ENCODE peak calls at places on chromosomes 2 and 18, in six cellular contexts. C, Y, W, V, Q and B are unnamed samples.

GRCh38 chr2:134216152-134216829 is 37.6 kb upstream of the MGAT5 start:
- DNase-seq in C (no peak), Y (no peak), W (no peak), V (no peak), Q (no peak), B (no peak)

GRCh38 chr2:111972955-111973565 is 74.7 kb downstream of the MERTK start:
- DNase-seq in C (no peak), Y (no peak), W (peak), V (no peak), Q (peak), B (no peak)

GRCh38 chr2:65292095-65292378 is 64.4 kb downstream of the ACTR2 start:
- DNase-seq in C (no peak), Y (no peak), W (no peak), V (no peak), Q (no peak), B (no peak)

GRCh38 chr2:224160917-224161316 is 121.8 kb upstream of the SERPINE2 start:
- DNase-seq in C (peak), Y (no peak), W (peak), V (no peak), Q (no peak), B (peak)

GRCh38 chr18:25736516-25736915 is 353.9 kb downstream of the SS18 start:
- DNase-seq in C (no peak), Y (no peak), W (peak), V (no peak), Q (no peak), B (no peak)

GRCh38 chr2:223019390-223019930 is 32.5 kb upstream of the KCNE4 start:
- DNase-seq in C (no peak), Y (no peak), W (no peak), V (no peak), Q (no peak), B (no peak)

GRCh38 chr2:175003875-175004729 is 1.1 kb downstream of the CHN1 start:
- DNase-seq in C (peak), Y (no peak), W (peak), V (peak), Q (no peak), B (no peak)

GRCh38 chr2:109447811-109448210 is 166.0 kb downstream of the SEPTIN10 start:
- DNase-seq in C (no peak), Y (no peak), W (peak), V (no peak), Q (peak), B (no peak)

GRCh38 chr2:157782057-157782845 is 93.9 kb downstream of the ACVR1 start:
- DNase-seq in C (no peak), Y (no peak), W (peak), V (no peak), Q (no peak), B (no peak)

GRCh38 chr2:97742381-97742847 is 29.0 kb downstream of the ZAP70 start:
- DNase-seq in C (no peak), Y (no peak), W (peak), V (no peak), Q (no peak), B (no peak)

GRCh38 chr2:96899084-96899735 is 29.3 kb upstream of the SEMA4C start:
- DNase-seq in C (no peak), Y (no peak), W (peak), V (no peak), Q (no peak), B (peak)

GRCh38 chr18:44839239-44839666 is 158.6 kb downstream of the SETBP1 start:
- DNase-seq in C (peak), Y (peak), W (peak), V (peak), Q (no peak), B (peak)

GRCh38 chr2:227788556-227788955 is 25.1 kb upstream of the CCL20 start:
- DNase-seq in C (no peak), Y (no peak), W (peak), V (no peak), Q (no peak), B (no peak)

GRCh38 chr2:37858197-37858711 is 66.8 kb upstream of the RMDN2 start:
- DNase-seq in C (no peak), Y (no peak), W (peak), V (no peak), Q (no peak), B (no peak)

GRCh38 chr2:166773268-166773949 is 114.9 kb upstream of the XIRP2 start:
- DNase-seq in C (no peak), Y (no peak), W (no peak), V (no peak), Q (no peak), B (no peak)

GRCh38 chr2:232875256-232876070 is 5.4 kb downstream of the SNORC start:
- DNase-seq in C (no peak), Y (no peak), W (no peak), V (peak), Q (no peak), B (no peak)

GRCh38 chr18:47113796-47114540 is 36.3 kb downstream of the HDHD2 start:
- DNase-seq in C (no peak), Y (no peak), W (peak), V (peak), Q (no peak), B (no peak)

GRCh38 chr2:133633851-133634250 is 65.6 kb upstream of the NCKAP5 start:
- DNase-seq in C (no peak), Y (no peak), W (peak), V (no peak), Q (no peak), B (no peak)

GRCh38 chr18:57122906-57123510 is 23.9 kb upstream of the BOD1L2 start:
- DNase-seq in C (no peak), Y (no peak), W (no peak), V (no peak), Q (no peak), B (no peak)

GRCh38 chr18:62979172-62979571 is 263.8 kb downstream of the PHLPP1 start:
- DNase-seq in C (no peak), Y (no peak), W (peak), V (no peak), Q (no peak), B (peak)

GRCh38 chr18:23137788-23138216 is 2.5 kb downstream of the CABLES1 start:
- DNase-seq in C (no peak), Y (no peak), W (no peak), V (no peak), Q (no peak), B (no peak)

GRCh38 chr2:19488009-19488691 is 129.7 kb upstream of the OSR1 start:
- DNase-seq in C (no peak), Y (no peak), W (peak), V (no peak), Q (no peak), B (no peak)

GRCh38 chr2:158893057-158893456 is 75.4 kb upstream of the TANC1 start:
- DNase-seq in C (no peak), Y (no peak), W (peak), V (no peak), Q (no peak), B (no peak)

GRCh38 chr2:43082111-43082877 is 144.1 kb downstream of the ZFP36L2 start:
- DNase-seq in C (peak), Y (peak), W (peak), V (no peak), Q (no peak), B (peak)

GRCh38 chr2:108270768-108271506 is 17.8 kb upstream of the SULT1C2 start:
- DNase-seq in C (no peak), Y (no peak), W (no peak), V (no peak), Q (no peak), B (no peak)

GRCh38 chr18:7619676-7620075 is 52.6 kb downstream of the PTPRM start:
- DNase-seq in C (no peak), Y (no peak), W (no peak), V (no peak), Q (no peak), B (no peak)

GRCh38 chr2:7430421-7430868 is 513.2 kb downstream of the RNF144A start:
- DNase-seq in C (no peak), Y (no peak), W (no peak), V (peak), Q (no peak), B (no peak)

GRCh38 chr18:22680968-22681367 is 252.2 kb upstream of the RBBP8 start:
- DNase-seq in C (no peak), Y (no peak), W (no peak), V (no peak), Q (no peak), B (no peak)

GRCh38 chr2:159925975-159926374 is 128.0 kb upstream of the CD302 start:
- DNase-seq in C (no peak), Y (no peak), W (no peak), V (no peak), Q (no peak), B (no peak)

GRCh38 chr2:197480165-197481036 is 19.2 kb downstream of the HSPD1 start:
- DNase-seq in C (no peak), Y (no peak), W (no peak), V (no peak), Q (no peak), B (no peak)

GRCh38 chr2:10520154-10520553 is 72.0 kb upstream of the ODC1 start:
- DNase-seq in C (no peak), Y (no peak), W (no peak), V (no peak), Q (no peak), B (no peak)

GRCh38 chr18:68564961-68565360 is 149.9 kb downstream of the TMX3 start:
- DNase-seq in C (no peak), Y (no peak), W (peak), V (no peak), Q (no peak), B (no peak)

GRCh38 chr2:128091691-128092050 is 671 bp downstream of the UGGT1 start:
- DNase-seq in C (no peak), Y (no peak), W (no peak), V (no peak), Q (no peak), B (no peak)

GRCh38 chr2:17857016-17857415 is 21.5 kb upstream of the KCNS3 start:
- DNase-seq in C (no peak), Y (no peak), W (peak), V (no peak), Q (no peak), B (no peak)

GRCh38 chr2:191665286-191665685 is 12.7 kb upstream of the NABP1 start:
- DNase-seq in C (no peak), Y (no peak), W (peak), V (no peak), Q (no peak), B (no peak)

GRCh38 chr2:43484323-43484930 is 111.4 kb downstream of the THADA start:
- DNase-seq in C (no peak), Y (no peak), W (peak), V (peak), Q (no peak), B (no peak)

GRCh38 chr2:203585541-203585940 is 50.4 kb upstream of the RAPH1 start:
- DNase-seq in C (no peak), Y (no peak), W (no peak), V (no peak), Q (no peak), B (no peak)

DNA sequence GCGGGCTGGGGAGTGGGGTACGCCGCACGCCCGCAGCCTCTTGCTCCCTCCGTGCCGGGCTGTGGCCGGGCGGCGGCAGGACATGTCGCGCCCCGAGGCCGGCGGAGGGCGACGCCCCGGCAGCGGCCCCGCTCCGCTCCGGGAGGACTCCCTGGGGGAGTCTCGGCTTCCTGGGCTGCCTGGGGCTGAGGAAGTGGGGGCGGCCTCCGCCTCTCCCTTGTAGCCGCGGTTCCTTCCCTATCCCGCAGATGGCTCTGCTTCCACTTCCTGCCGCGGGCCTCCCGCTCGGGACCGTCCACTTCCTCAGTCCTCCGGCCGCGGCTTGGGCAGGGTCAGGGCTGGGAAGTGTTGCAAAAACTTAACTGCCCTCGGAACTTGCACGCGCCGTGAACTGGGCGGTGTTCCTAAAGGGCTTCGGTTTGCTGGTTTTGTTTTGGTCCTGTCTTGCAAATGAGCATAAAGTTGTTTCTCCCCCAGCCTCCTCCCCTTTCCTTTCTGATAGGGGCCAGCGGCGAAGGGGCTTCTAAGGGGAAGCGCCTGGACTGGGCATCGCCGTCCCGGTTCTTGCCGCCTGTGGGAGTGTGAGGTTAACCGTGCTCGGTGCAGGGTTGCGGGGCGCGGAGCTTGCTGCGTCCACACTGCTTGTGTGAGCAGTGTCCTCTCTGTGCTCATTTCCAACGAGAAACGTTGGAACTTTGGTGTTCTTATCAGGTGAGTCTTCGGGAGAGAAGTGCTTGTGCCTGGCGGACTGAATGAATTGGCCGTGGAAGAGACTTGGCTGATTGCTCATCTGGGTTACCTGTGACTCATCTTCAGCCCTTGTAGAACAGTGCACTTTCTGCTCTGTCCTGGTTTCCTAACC is 600 bp downstream of the RALB start:
- DNase-seq in C (peak), Y (peak), W (peak), V (peak), Q (peak), B (peak)
- H3K27ac ChIP-seq in C (peak), Y (peak), W (peak), V (peak), Q (peak), B (peak)

GRCh38 chr2:164622338-164623106 is 1.2 kb upstream of the GRB14 start:
- DNase-seq in C (no peak), Y (no peak), W (no peak), V (peak), Q (no peak), B (no peak)
- H3K27ac ChIP-seq in C (no peak), Y (no peak), W (no peak), V (no peak), Q (no peak), B (no peak)

DNA sequence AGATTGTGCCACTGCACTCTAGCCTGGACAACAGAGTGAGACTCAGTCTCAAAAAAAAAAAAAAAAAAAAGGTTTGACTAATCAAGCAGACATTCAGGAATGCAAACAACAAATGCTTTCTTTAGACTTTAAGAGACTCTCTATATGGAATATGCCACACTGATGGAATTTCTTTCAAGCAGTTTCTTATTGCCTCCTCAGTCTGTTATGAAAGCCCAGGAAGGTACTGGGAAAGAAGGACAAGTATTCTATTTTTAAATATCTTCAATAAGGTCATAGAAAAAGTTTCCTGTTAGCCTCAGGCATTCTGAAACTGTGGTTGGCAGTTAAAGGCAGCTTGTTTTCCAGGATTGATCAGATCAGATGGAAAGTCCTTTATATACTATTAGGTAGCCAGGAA is 241.6 kb downstream of the PIK3C3 start:
- DNase-seq in C (no peak), Y (no peak), W (peak), V (no peak), Q (no peak), B (no peak)
- H3K27ac ChIP-seq in C (no peak), Y (no peak), W (no peak), V (no peak), Q (no peak), B (no peak)

GRCh38 chr2:235541838-235542549 is 48.2 kb downstream of the AGAP1 start:
- DNase-seq in C (no peak), Y (no peak), W (no peak), V (no peak), Q (no peak), B (no peak)

GRCh38 chr2:235544687-235544965 is 50.8 kb downstream of the AGAP1 start:
- DNase-seq in C (no peak), Y (no peak), W (no peak), V (no peak), Q (no peak), B (no peak)

GRCh38 chr2:235542728-235543125 is 48.9 kb downstream of the AGAP1 start:
- DNase-seq in C (no peak), Y (no peak), W (no peak), V (no peak), Q (no peak), B (no peak)

GRCh38 chr2:235543851-235544686 is 50.2 kb downstream of the AGAP1 start:
- DNase-seq in C (no peak), Y (no peak), W (no peak), V (no peak), Q (no peak), B (no peak)

DNA sequence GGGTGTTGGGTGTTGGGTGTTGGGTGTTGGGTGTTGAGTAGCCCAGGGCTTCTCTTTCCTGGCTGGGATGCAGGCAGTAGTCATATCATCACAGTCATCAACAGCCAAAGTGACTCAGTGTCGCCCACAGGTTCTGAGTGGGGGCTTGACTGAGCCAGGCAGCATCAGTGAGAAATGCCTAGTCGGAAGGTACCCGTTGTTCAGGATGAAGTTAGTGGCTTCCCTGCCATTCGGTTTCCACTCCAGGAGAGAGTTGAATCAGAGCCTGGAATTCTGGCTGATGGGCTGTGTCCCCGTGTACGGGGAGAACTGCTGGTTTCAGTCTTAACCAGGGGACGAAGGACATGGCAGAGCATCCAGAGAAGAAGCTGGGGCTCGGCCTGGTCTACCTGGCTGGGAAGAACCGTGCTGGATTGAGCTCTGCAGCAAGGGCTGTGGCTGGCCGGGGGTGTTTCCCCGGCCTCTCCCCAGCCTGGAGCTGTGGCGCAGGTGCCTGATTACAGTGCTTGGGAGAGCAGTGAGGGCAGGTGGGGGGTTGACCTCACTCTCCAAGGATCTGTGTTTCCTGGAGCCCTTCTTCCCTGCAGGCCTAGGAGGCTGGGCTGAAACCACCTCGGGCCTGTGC is 49.4 kb downstream of the AGAP1 start:
- DNase-seq in C (no peak), Y (no peak), W (peak), V (no peak), Q (no peak), B (peak)
- H3K27ac ChIP-seq in C (no peak), Y (no peak), W (no peak), V (no peak), Q (no peak), B (no peak)

DNA sequence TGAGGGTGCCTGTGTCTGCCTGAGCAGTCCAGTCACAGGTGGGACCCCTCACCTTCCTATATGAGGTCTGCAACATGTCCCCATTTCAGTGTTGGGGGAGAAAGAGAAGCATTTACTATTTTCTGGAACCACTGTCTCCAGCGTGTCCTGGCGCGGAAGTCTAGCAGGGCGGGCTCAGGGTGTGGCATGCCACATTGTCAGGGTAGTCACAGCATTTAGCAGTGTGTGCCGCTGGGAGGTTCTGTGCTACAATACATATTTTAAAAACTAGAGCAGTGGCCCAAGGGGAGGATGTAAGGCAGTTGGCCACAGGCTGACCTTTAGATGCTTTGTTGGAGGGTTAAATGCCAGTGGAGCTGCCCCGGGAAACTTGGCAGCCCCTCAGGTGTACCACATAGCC is 12.5 kb downstream of the UBE2F start:
- DNase-seq in C (no peak), Y (no peak), W (no peak), V (no peak), Q (no peak), B (peak)
- H3K27ac ChIP-seq in C (no peak), Y (no peak), W (no peak), V (no peak), Q (no peak), B (peak)

DNA sequence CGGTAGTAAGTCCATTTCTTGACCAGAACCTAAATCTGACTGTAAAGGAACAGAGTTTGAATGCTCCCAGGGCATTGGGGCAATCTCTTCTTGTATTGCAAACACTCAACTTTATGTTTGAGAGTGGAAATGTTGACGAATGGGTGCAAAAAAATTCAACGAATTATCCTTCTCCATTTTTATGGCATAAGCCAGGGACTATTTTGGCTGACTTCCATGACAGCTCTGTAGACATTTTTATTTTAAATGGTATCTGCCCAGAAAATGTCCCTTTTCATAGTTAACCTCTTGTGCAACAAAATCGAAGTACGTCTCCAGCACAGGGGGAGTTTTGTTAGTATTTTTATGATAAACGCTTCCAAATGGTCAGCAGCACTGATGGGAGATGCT is 3.7 kb downstream of the MLPH start:
- DNase-seq in C (no peak), Y (no peak), W (no peak), V (no peak), Q (no peak), B (no peak)
- H3K27ac ChIP-seq in C (no peak), Y (no peak), W (no peak), V (no peak), Q (no peak), B (no peak)

GRCh38 chr2:15435474-15435873 is 125.7 kb downstream of the NBAS start:
- DNase-seq in C (no peak), Y (no peak), W (peak), V (no peak), Q (no peak), B (no peak)
- H3K27ac ChIP-seq in C (no peak), Y (no peak), W (no peak), V (no peak), Q (no peak), B (no peak)

GRCh38 chr2:189233527-189233926 is 54.0 kb upstream of the COL5A2 start:
- DNase-seq in C (no peak), Y (no peak), W (no peak), V (no peak), Q (no peak), B (no peak)

GRCh38 chr2:189232759-189233406 is 53.3 kb upstream of the COL5A2 start:
- DNase-seq in C (no peak), Y (no peak), W (no peak), V (no peak), Q (no peak), B (no peak)

GRCh38 chr2:189236066-189236465 is 56.5 kb upstream of the COL5A2 start:
- DNase-seq in C (no peak), Y (no peak), W (peak), V (no peak), Q (no peak), B (no peak)

GRCh38 chr2:189234991-189235390 is 55.4 kb upstream of the COL5A2 start:
- DNase-seq in C (no peak), Y (no peak), W (no peak), V (no peak), Q (no peak), B (no peak)

GRCh38 chr2:189231719-189232323 is 52.3 kb upstream of the COL5A2 start:
- DNase-seq in C (no peak), Y (no peak), W (no peak), V (no peak), Q (no peak), B (no peak)
- H3K27ac ChIP-seq in C (no peak), Y (no peak), W (no peak), V (no peak), Q (no peak), B (no peak)